ENCODE peak calls at places on chromosomes 4 and X, in ten cellular contexts. A, F, W, B, E, O, T, C, K and Q are unnamed samples.

GRCh38 chrX:72100051-72100755 is 31.5 kb downstream of the RTL5 start:
- DNase-seq in T (no peak), B (no peak), C (no peak), F (no peak), W (no peak), K (no peak), O (peak), E (no peak), A (no peak), Q (no peak)

GRCh38 chrX:15059488-15059887 is 186.3 kb downstream of the MOSPD2 start:
- DNase-seq in B (no peak), W (no peak), T (no peak), F (no peak), E (no peak), A (peak), C (no peak), O (no peak), K (no peak), Q (no peak)

GRCh38 chr4:150583287-150584197 is 1.6 kb downstream of the MAB21L2 start:
- DNase-seq in K (no peak), B (no peak), E (no peak), T (peak), F (no peak), A (no peak), C (no peak), O (no peak), W (no peak), Q (no peak)

GRCh38 chr4:10005632-10006031 is 15.7 kb downstream of the SLC2A9 start:
- DNase-seq in B (no peak), O (no peak), T (no peak), E (no peak), K (no peak), F (no peak), A (no peak), C (no peak), W (no peak), Q (no peak)

GRCh38 chr4:107718351-107718965 is 1.6 kb downstream of the PAPSS1 start:
- DNase-seq in O (no peak), W (no peak), C (peak), T (no peak), F (no peak), K (no peak), A (peak), E (no peak), B (no peak), Q (no peak)

GRCh38 chr4:133585323-133585722 is 436.2 kb downstream of the PCDH10 start:
- DNase-seq in C (no peak), K (no peak), F (no peak), E (no peak), A (no peak), B (no peak), W (no peak), O (no peak), T (no peak), Q (no peak)

GRCh38 chr4:110019153-110019552 is 106.5 kb downstream of the EGF start:
- DNase-seq in F (no peak), C (no peak), K (no peak), B (no peak), W (no peak), T (no peak), E (no peak), O (no peak), A (no peak), Q (no peak)

GRCh38 chr4:145553375-145553774 is 65.8 kb upstream of the MMAA start:
- DNase-seq in O (no peak), W (no peak), A (no peak), F (no peak), E (no peak), K (no peak), C (no peak), B (no peak), T (no peak), Q (no peak)

GRCh38 chr4:2251795-2252529 is 9.9 kb downstream of the MXD4 start:
- DNase-seq in E (peak), W (no peak), F (no peak), K (no peak), A (no peak), T (no peak), B (no peak), O (peak), C (no peak), Q (no peak)

GRCh38 chr4:78945638-78946179 is 6.5 kb upstream of the PAQR3 start:
- DNase-seq in B (no peak), K (no peak), E (no peak), W (no peak), T (no peak), A (no peak), F (no peak), C (no peak), O (no peak), Q (no peak)

GRCh38 chr4:10092481-10093272 is 23.9 kb downstream of the WDR1 start:
- DNase-seq in C (no peak), O (no peak), W (no peak), A (no peak), B (no peak), F (no peak), T (no peak), E (no peak), K (no peak), Q (no peak)

GRCh38 chrX:28312259-28312658 is 275.0 kb upstream of the IL1RAPL1 start:
- DNase-seq in T (no peak), C (no peak), A (no peak), B (no peak), E (no peak), O (no peak), K (no peak), F (no peak), W (no peak), Q (no peak)

GRCh38 chr4:77852892-77853495 is 9.6 kb upstream of the MRPL1 start:
- DNase-seq in B (no peak), C (no peak), T (no peak), A (no peak), K (no peak), W (peak), E (no peak), O (no peak), F (peak), Q (no peak)

GRCh38 chr4:181830404-181831035 is 412.7 kb upstream of the TENM3 start:
- DNase-seq in B (no peak), W (no peak), T (no peak), C (no peak), F (no peak), E (no peak), A (peak), O (no peak), K (no peak), Q (no peak)

GRCh38 chr4:52051615-52052474 is 741 bp downstream of the SPATA18 start:
- DNase-seq in A (peak), F (no peak), T (peak), O (peak), C (peak), W (no peak), E (peak), B (no peak), K (peak), Q (peak)

GRCh38 chr4:17817027-17817426 is 6.2 kb downstream of the NCAPG start:
- DNase-seq in B (peak), K (peak), T (peak), C (peak), E (no peak), W (peak), O (no peak), F (no peak), A (peak), Q (no peak)

GRCh38 chr4:152100378-152101201 is 339.8 kb upstream of the GATB start:
- DNase-seq in E (no peak), W (peak), K (no peak), F (peak), C (no peak), B (no peak), T (peak), A (peak), O (no peak), Q (no peak)

GRCh38 chr4:40912455-40913055 is 162.8 kb downstream of the NSUN7 start:
- DNase-seq in T (no peak), W (no peak), K (peak), O (no peak), A (no peak), C (no peak), F (no peak), E (no peak), B (no peak), Q (no peak)

GRCh38 chr4:61245321-61245720 is 45.2 kb downstream of the ADGRL3 start:
- DNase-seq in O (no peak), B (no peak), F (no peak), W (no peak), A (peak), K (no peak), C (no peak), T (no peak), E (no peak), Q (no peak)

GRCh38 chr4:109302366-109303140 is at the start of gene COL25A1:
- DNase-seq in T (peak), W (peak), F (peak), E (no peak), A (no peak), K (no peak), B (no peak), C (no peak), O (peak), Q (no peak)

GRCh38 chr4:6198768-6199343 is 1.5 kb downstream of the JAKMIP1 start:
- DNase-seq in F (no peak), B (peak), C (no peak), W (peak), K (no peak), T (no peak), E (no peak), A (no peak), O (peak), Q (no peak)